ENCODE peak calls at places on chromosomes 1 and 21, in five cellular contexts. One of them, this sample, is unnamed.

GRCh38 chr1:104702731-104703130 is 953.0 kb downstream of the AMY1C start:
- DNase-seq in spleen: no peak
- DNase-seq in AG09309: no peak
- DNase-seq in omental fat pad: no peak
- DNase-seq in lung: no peak
- DNase-seq in this sample: peak; percentile 1

GRCh38 chr1:87478231-87478630 is 149.6 kb downstream of the LMO4 start:
- DNase-seq in spleen: no peak
- DNase-seq in AG09309: no peak
- DNase-seq in lung: no peak
- DNase-seq in omental fat pad: no peak
- DNase-seq in this sample: peak; percentile 15

GRCh38 chr1:9079980-9080703 is 10.7 kb upstream of the SLC2A5 start:
- DNase-seq in AG09309: no peak
- DNase-seq in spleen: no peak
- DNase-seq in lung: no peak
- DNase-seq in omental fat pad: no peak
- DNase-seq in this sample: no peak

GRCh38 chr1:201503397-201504176 is 3.3 kb downstream of the CSRP1 start:
- DNase-seq in lung: no peak
- DNase-seq in AG09309: peak; percentile 95
- DNase-seq in omental fat pad: no peak
- DNase-seq in spleen: peak; percentile 51
- DNase-seq in this sample: peak; percentile 78

GRCh38 chr1:229434005-229434640 is at the start of gene ACTA1:
- DNase-seq in spleen: no peak
- DNase-seq in lung: no peak
- DNase-seq in omental fat pad: no peak
- DNase-seq in AG09309: no peak
- DNase-seq in this sample: no peak

GRCh38 chr1:42734201-42735035 is 5.6 kb downstream of the CLDN19 start:
- DNase-seq in omental fat pad: no peak
- DNase-seq in lung: no peak
- DNase-seq in spleen: no peak
- DNase-seq in AG09309: no peak
- DNase-seq in this sample: no peak

GRCh38 chr1:156251527-156251926 is 3.7 kb upstream of the PAQR6 start:
- DNase-seq in spleen: no peak
- DNase-seq in omental fat pad: no peak
- DNase-seq in AG09309: no peak
- DNase-seq in lung: no peak
- DNase-seq in this sample: no peak

GRCh38 chr1:171817511-171818265 is 23.6 kb upstream of the DNM3 start:
- DNase-seq in AG09309: no peak
- DNase-seq in spleen: no peak
- DNase-seq in omental fat pad: peak; percentile 24
- DNase-seq in lung: no peak
- DNase-seq in this sample: peak; percentile 87

GRCh38 chr1:66860529-66860928 is 59.5 kb upstream of the INSL5 start:
- DNase-seq in omental fat pad: no peak
- DNase-seq in lung: no peak
- DNase-seq in AG09309: no peak
- DNase-seq in spleen: no peak
- DNase-seq in this sample: no peak

GRCh38 chr1:69710484-69710883 is 142.8 kb downstream of the LRRC7 start:
- DNase-seq in spleen: no peak
- DNase-seq in omental fat pad: no peak
- DNase-seq in AG09309: no peak
- DNase-seq in lung: no peak
- DNase-seq in this sample: no peak

GRCh38 chr1:99728494-99729235 is 37.8 kb downstream of the FRRS1 start:
- DNase-seq in omental fat pad: no peak
- DNase-seq in spleen: no peak
- DNase-seq in lung: no peak
- DNase-seq in AG09309: no peak
- DNase-seq in this sample: no peak

GRCh38 chr21:35399002-35399401 is 349.9 kb upstream of the RUNX1 start:
- DNase-seq in AG09309: no peak
- DNase-seq in omental fat pad: no peak
- DNase-seq in spleen: no peak
- DNase-seq in lung: no peak
- DNase-seq in this sample: no peak

GRCh38 chr1:244150071-244150470 is 99.0 kb downstream of the ZBTB18 start:
- DNase-seq in lung: no peak
- DNase-seq in spleen: no peak
- DNase-seq in AG09309: no peak
- DNase-seq in omental fat pad: no peak
- DNase-seq in this sample: no peak

GRCh38 chr1:29651684-29652665 is 415.7 kb downstream of the PTPRU start:
- DNase-seq in AG09309: no peak
- DNase-seq in spleen: no peak
- DNase-seq in omental fat pad: no peak
- DNase-seq in lung: no peak
- DNase-seq in this sample: no peak

GRCh38 chr1:56072310-56072709 is 507.1 kb downstream of the PLPP3 start:
- DNase-seq in omental fat pad: no peak
- DNase-seq in lung: no peak
- DNase-seq in AG09309: no peak
- DNase-seq in spleen: no peak
- DNase-seq in this sample: no peak

GRCh38 chr1:36400825-36401601 is 3.3 kb upstream of the LSM10 start:
- DNase-seq in spleen: peak; percentile 94
- DNase-seq in omental fat pad: no peak
- DNase-seq in lung: peak; percentile 74
- DNase-seq in AG09309: peak; percentile 82
- DNase-seq in this sample: no peak

GRCh38 chr1:150472606-150473200 is 14.5 kb upstream of the TARS2 start:
- DNase-seq in AG09309: no peak
- DNase-seq in lung: no peak
- DNase-seq in omental fat pad: no peak
- DNase-seq in spleen: no peak
- DNase-seq in this sample: no peak

GRCh38 chr1:8025061-8025670 is 943 bp downstream of the ERRFI1 start:
- DNase-seq in spleen: no peak
- DNase-seq in lung: no peak
- DNase-seq in omental fat pad: no peak
- DNase-seq in AG09309: no peak
- DNase-seq in this sample: peak; percentile 63

GRCh38 chr1:239511865-239512264 is 125.5 kb downstream of the CHRM3 start:
- DNase-seq in omental fat pad: no peak
- DNase-seq in AG09309: no peak
- DNase-seq in lung: no peak
- DNase-seq in spleen: no peak
- DNase-seq in this sample: no peak

DNA sequence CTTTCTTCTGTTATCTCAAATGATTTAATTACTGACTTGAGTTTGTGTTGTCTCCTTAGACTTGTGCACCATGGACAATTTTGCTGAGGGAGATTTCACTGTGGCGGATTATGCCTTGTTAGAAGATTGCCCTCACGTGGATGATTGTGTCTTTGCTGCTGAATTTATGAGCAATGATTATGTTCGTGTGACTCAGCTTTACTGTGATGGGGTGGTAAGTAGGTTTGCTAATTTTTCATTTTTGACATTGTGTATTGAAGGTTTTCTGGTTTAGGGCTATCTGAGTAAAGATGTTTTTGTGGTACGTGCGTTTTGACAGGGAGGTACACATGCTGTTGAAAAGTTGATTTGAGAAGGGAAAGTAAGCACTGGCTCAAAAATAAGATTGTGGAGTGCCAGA is 14.1 kb downstream of the TTC3 start:
- DNase-seq in lung: no peak
- DNase-seq in omental fat pad: no peak
- DNase-seq in spleen: no peak
- DNase-seq in AG09309: peak; percentile 24
- DNase-seq in this sample: peak; percentile 58
- TF ChIP-seq CTCF in lung: no peak
- TF ChIP-seq CTCF in omental fat pad: no peak
- TF ChIP-seq CTCF in spleen: no peak
- TF ChIP-seq CTCF in AG09309: peak; percentile 48
- TF ChIP-seq CTCF in this sample: peak; percentile 84

DNA sequence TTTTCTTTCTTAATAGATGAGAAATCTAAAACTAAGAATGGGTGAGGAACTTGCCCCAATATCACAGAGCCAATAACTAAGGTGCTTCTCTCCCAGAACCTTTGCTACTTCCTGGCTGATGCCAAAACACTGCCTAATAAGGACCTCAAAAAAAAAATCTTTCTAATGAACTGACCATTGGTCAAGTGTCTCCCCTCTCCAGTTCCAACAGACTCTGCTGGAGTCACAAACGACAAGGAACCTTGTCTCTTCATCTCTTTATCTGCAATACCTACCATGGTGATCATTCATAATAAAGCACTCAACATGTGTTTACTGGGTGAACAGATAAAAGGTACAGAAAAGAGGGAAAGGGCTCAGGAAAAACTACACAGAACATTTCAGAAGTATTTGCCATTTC is 197.4 kb downstream of the LTN1 start:
- DNase-seq in spleen: no peak
- DNase-seq in AG09309: no peak
- DNase-seq in lung: no peak
- DNase-seq in omental fat pad: no peak
- DNase-seq in this sample: no peak
- TF ChIP-seq CTCF in spleen: no peak
- TF ChIP-seq CTCF in AG09309: no peak
- TF ChIP-seq CTCF in lung: no peak
- TF ChIP-seq CTCF in omental fat pad: no peak
- TF ChIP-seq CTCF in this sample: no peak

GRCh38 chr1:13808729-13809131 is 108.7 kb downstream of the PRDM2 start:
- DNase-seq in spleen: no peak
- DNase-seq in lung: no peak
- DNase-seq in AG09309: peak; percentile 24
- DNase-seq in omental fat pad: peak; percentile 42
- DNase-seq in this sample: peak; percentile 58
- TF ChIP-seq CTCF in spleen: no peak
- TF ChIP-seq CTCF in lung: no peak
- TF ChIP-seq CTCF in AG09309: no peak
- TF ChIP-seq CTCF in omental fat pad: no peak
- TF ChIP-seq CTCF in this sample: peak; percentile 17

DNA sequence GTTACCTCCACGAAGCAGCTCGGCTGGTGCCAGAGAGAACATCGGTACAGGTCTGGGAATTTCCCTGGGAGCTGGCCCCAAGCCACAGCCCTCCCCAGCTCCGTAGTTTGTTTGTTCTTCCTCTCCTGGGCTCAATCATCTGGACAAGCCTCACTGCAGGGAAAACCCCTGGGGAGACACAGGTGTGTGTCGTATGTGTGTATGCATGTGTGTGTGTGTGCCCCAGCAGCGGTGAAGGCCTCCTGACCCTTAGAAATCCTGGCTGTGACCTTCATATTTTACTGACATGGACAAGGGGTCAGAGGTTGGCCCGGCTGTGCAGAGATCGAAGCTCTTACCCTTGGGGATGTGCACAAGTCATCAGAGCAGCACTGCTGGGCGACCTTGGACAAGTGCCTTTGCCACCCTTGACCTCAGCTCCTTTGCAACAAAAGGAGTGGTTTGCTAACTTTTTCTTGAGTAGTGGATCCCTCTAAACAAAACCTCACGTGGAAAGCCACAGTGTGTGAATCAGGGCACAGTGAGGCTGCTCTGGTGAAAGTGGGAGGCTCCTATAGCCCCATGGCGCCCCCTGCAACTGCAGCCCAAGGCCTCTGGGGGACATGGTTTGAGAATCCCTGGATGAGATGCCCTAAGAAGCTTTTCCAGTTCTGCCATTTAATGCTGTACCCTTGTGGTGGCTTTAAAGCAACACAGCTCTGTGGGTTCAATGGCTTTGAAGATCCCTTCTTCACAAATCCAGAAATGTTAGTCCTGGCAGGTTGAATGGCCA is 12.3 kb upstream of the IL22RA1 start:
- DNase-seq in lung: no peak
- DNase-seq in spleen: no peak
- DNase-seq in AG09309: no peak
- DNase-seq in omental fat pad: no peak
- DNase-seq in this sample: peak; percentile 66
- TF ChIP-seq CTCF in lung: no peak
- TF ChIP-seq CTCF in spleen: no peak
- TF ChIP-seq CTCF in AG09309: peak; percentile 10
- TF ChIP-seq CTCF in omental fat pad: no peak
- TF ChIP-seq CTCF in this sample: peak; percentile 46